ENCODE peak calls at places on chromosomes 12 and 14, in four cellular contexts. J is endothelial cell of umbilical vein, X is HCT116, H is GM23338. O is an unnamed sample.

GRCh38 chr14:39266871-39267591 is 33.3 kb downstream of the MIA2 start:
- DNase-seq in X (peak; percentile 85), H (peak; percentile 90), J (peak; percentile 86), O (peak; percentile 63)

GRCh38 chr12:100675432-100675831 is 101.9 kb downstream of the GAS2L3 start:
- DNase-seq in X (no peak), J (peak; percentile 85), H (no peak), O (no peak)

GRCh38 chr12:98420403-98420800 is 95.0 kb upstream of the TMPO start:
- DNase-seq in J (no peak), H (no peak), X (no peak), O (no peak)

GRCh38 chr12:122614839-122615238 is 87.8 kb downstream of the KNTC1 start:
- DNase-seq in J (no peak), X (no peak), H (no peak), O (no peak)

GRCh38 chr12:6056406-6057211 is 67.9 kb downstream of the VWF start:
- DNase-seq in H (peak; percentile 85), X (peak; percentile 21), J (no peak), O (no peak)

GRCh38 chr14:65849558-65849957 is 437.0 kb downstream of the FUT8 start:
- DNase-seq in H (no peak), X (no peak), J (no peak), O (no peak)

GRCh38 chr12:110540048-110540447 is 37.9 kb downstream of the RAD9B start:
- DNase-seq in H (no peak), X (no peak), J (no peak), O (no peak)

GRCh38 chr14:106390947-106391346 is 864.6 kb downstream of the TMEM121 start:
- DNase-seq in H (no peak), J (no peak), X (no peak), O (no peak)

GRCh38 chr12:117733292-117733805 is 235.4 kb downstream of the KSR2 start:
- DNase-seq in X (no peak), H (no peak), J (no peak), O (no peak)

GRCh38 chr12:79512068-79512467 is 178.7 kb downstream of the PAWR start:
- DNase-seq in X (no peak), H (peak; percentile 89), J (no peak), O (no peak)

GRCh38 chr14:105410642-105411016 is 9.0 kb upstream of the MTA1 start:
- DNase-seq in J (no peak), X (no peak), H (no peak), O (peak; percentile 17)

GRCh38 chr14:99231850-99232401 is 40.1 kb downstream of the BCL11B start:
- DNase-seq in J (no peak), H (peak; percentile 91), X (peak; percentile 15), O (no peak)

GRCh38 chr12:105156260-105156659 is 48.7 kb downstream of the WASHC4 start:
- DNase-seq in H (no peak), J (no peak), X (no peak), O (no peak)

GRCh38 chr14:99807413-99808132 is 14.4 kb downstream of the EML1 start:
- DNase-seq in X (no peak), H (peak; percentile 67), J (no peak), O (no peak)

GRCh38 chr12:26878661-26879119 is 45.7 kb upstream of the ITPR2 start:
- DNase-seq in J (peak; percentile 93), X (no peak), H (peak; percentile 12), O (peak; percentile 26)

GRCh38 chr14:61860294-61860918 is 98.2 kb downstream of the SNAPC1 start:
- DNase-seq in J (peak; percentile 55), X (peak; percentile 23), H (peak; percentile 82), O (peak; percentile 40)

GRCh38 chr14:79915411-79915810 is 295.9 kb downstream of the DIO2 start:
- DNase-seq in H (no peak), X (no peak), J (no peak), O (no peak)

GRCh38 chr14:102654298-102654697 is 61.8 kb downstream of the RCOR1 start:
- DNase-seq in H (no peak), X (no peak), J (no peak), O (no peak)

GRCh38 chr14:72742682-72743195 is 151.2 kb downstream of the DPF3 start:
- DNase-seq in H (no peak), X (no peak), J (no peak), O (no peak)

DNA sequence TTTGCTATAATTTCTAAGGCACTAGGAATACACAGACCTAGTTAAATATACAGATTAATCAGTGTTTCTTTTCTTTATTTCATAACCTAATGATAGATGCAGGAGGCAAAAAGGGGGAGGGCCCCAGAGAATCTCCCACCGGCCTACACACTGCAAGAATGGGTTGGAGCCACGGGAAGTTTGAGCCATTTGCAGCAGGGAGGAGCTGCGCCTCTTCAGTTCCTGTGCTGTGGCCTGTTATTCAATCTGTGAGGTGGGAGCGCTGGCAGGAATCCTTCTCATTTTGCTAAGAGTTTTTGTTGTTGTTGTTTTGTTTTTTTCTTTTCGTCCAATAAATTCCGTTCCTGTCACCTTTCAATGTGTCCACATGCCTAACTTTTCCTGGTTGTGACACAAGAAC is 251.3 kb upstream of the RPL10L start:
- DNase-seq in J (no peak), X (no peak), H (peak; percentile 38), O (no peak)
- TF ChIP-seq POLR2AphosphoS5 in J (no peak), X (no peak), H (no peak), O (no peak)

GRCh38 chr12:49336645-49337584 is at the start of gene C1QL4:
- DNase-seq in X (peak; percentile 33), H (peak; percentile 91), J (peak; percentile 69), O (peak; percentile 91)
- TF ChIP-seq POLR2AphosphoS5 in X (peak; percentile 81), H (no peak), J (no peak), O (no peak)

GRCh38 chr12:11705010-11705409 is 55.5 kb downstream of the ETV6 start:
- DNase-seq in X (no peak), H (no peak), J (peak; percentile 57), O (no peak)
- TF ChIP-seq POLR2AphosphoS5 in X (no peak), H (no peak), J (no peak), O (no peak)

DNA sequence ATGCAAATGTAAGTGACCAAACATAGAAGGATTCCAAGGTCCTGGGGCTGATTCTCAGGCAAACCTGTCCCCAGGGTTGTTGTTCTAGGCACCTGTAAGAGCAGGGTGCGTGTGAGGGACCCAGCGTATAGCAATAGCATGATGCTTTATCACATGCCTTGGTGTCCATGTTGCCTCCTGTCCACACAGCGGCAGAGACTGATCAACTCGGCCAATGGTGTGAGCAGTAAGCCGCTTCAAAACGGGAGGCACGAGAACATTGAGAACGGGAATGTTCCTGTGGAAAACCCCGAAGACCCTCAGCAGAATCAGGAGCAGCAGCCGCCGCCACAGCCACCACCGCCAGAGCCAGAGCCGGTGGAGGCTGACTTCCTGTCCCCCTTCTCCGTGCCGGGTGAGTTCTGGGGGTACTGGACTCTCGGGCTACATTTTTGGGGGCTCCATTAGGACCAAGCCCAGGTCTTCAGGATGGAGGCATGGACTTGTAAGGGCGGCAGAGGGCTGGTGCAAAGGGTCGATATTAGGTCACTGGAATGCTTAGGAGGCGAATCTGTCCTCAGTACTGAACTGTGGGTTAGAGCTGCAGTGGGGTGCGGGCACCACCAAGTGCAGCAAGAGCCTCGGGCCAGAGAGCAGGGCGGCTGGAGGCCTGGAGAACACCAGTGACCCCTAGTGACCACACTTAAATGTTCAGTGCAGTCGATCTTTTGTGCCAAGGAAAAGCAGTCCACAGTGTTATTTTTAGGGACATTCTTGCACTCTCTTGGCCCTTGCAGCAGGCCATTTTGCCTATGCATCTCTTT is 57.2 kb upstream of the RIN3 start:
- DNase-seq in H (peak; percentile 87), X (peak; percentile 50), J (peak; percentile 66), O (no peak)
- TF ChIP-seq POLR2AphosphoS5 in H (no peak), X (no peak), J (no peak), O (no peak)

GRCh38 chr12:46664771-46665287 is 161.0 kb downstream of the SLC38A4 start:
- DNase-seq in H (no peak), J (peak; percentile 91), X (peak; percentile 72), O (no peak)
- TF ChIP-seq POLR2AphosphoS5 in H (no peak), J (peak; percentile 77), X (peak; percentile 61), O (no peak)

DNA sequence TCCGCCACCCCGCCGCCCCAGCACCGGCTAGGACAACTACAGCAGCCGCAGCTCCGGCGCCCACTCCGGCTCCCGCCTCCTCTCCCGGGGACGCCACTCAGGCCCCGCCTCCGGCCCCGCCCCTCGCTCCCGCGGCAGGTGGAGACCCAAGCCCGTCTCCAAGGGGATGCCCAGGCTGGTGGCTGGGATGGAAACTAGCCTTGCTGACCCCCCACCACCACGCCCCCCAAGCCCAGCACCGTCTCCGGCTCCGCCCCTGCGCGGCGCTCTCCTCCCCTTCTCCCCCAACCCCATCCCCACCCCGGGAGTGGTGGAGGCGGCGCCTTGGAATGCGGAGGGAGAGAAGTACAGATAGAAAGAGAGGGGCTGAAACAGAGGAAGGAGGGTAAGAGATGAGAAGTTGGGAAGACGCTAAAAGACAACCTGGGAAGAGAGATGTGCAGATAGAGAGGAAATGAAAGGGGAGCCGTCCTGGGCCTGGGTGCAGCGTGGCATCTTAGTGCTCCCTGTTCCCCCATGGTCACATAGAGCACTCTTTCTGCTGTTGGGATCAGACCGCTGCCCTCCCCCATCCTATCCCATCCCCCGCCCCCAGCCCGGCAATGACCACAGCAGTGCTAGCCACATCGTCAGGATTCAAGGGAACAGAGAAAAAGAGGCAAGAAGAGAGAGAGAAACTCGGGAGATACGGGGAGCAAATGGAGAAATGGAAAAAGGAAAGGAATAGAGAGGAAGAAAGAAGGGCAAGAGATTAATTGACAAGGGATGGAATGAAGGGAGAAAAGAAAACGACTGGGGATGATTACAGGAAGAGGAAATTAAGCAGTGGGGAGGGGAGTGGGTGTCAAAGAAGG is at the start of gene ITGA7:
- DNase-seq in J (no peak), X (no peak), H (peak; percentile 97), O (peak; percentile 71)
- TF ChIP-seq POLR2AphosphoS5 in J (no peak), X (no peak), H (peak; percentile 60), O (no peak)